ENCODE peak calls at places on chromosomes 3 and 15, in eight cellular contexts. J, Z, U, Y, G, N, M and H are unnamed samples.

GRCh38 chr3:135017494-135017893 is 222.4 kb downstream of the EPHB1 start:
- DNase-seq in Y (no peak), N (peak; percentile 61), G (no peak), Z (no peak), U (no peak), J (peak; percentile 52), M (no peak), H (no peak)

GRCh38 chr15:25775317-25775912 is 87.7 kb downstream of the ATP10A start:
- DNase-seq in Z (peak; percentile 53), Y (peak; percentile 81), N (no peak), M (no peak), J (no peak), U (peak; percentile 82), G (no peak), H (peak; percentile 85)

GRCh38 chr15:33934896-33935295 is 33.4 kb upstream of the CHRM5 start:
- DNase-seq in G (no peak), N (no peak), Y (no peak), Z (no peak), U (peak; percentile 16), J (no peak), M (no peak), H (no peak)

GRCh38 chr3:127114337-127115070 is 78.4 kb upstream of the PRR23E start:
- DNase-seq in U (no peak), J (no peak), Z (no peak), N (peak; percentile 1), G (no peak), Y (no peak), M (no peak), H (no peak)

GRCh38 chr15:97196066-97197027 is 764.2 kb upstream of the ARRDC4 start:
- DNase-seq in Z (no peak), U (no peak), J (no peak), Y (no peak), N (no peak), G (no peak), M (no peak), H (no peak)

GRCh38 chr3:197750396-197750831 is 731 bp downstream of the FYTTD1 start:
- DNase-seq in Y (peak; percentile 83), G (peak; percentile 70), M (peak; percentile 72), U (peak; percentile 69), J (peak; percentile 86), N (peak; percentile 82), Z (peak; percentile 72), H (peak; percentile 68)

GRCh38 chr15:42118650-42119531 is 24.5 kb upstream of the PLA2G4D start:
- DNase-seq in U (no peak), N (no peak), J (no peak), M (no peak), Z (peak; percentile 45), G (peak; percentile 71), Y (no peak), H (no peak)

GRCh38 chr3:178859386-178859785 is 212.2 kb downstream of the ZMAT3 start:
- DNase-seq in U (no peak), G (no peak), Z (no peak), N (no peak), J (no peak), M (no peak), Y (no peak), H (no peak)

GRCh38 chr3:47017504-47018268 is 38.2 kb downstream of the NBEAL2 start:
- DNase-seq in Y (no peak), U (peak; percentile 26), N (peak; percentile 55), Z (peak; percentile 19), J (no peak), G (no peak), M (no peak), H (no peak)

GRCh38 chr3:50627407-50628051 is 10.6 kb downstream of the MAPKAPK3 start:
- DNase-seq in Y (peak; percentile 95), J (peak; percentile 81), M (no peak), N (peak; percentile 98), Z (peak; percentile 35), G (no peak), U (peak; percentile 69), H (peak; percentile 82)

GRCh38 chr3:57221883-57222282 is 5.6 kb upstream of the APPL1 start:
- DNase-seq in M (no peak), N (no peak), U (peak; percentile 28), J (no peak), Y (no peak), G (no peak), Z (peak; percentile 58), H (no peak)

GRCh38 chr15:100682468-100682867 is 80.1 kb downstream of the ASB7 start:
- DNase-seq in Z (no peak), N (no peak), U (no peak), M (no peak), J (no peak), Y (no peak), G (no peak), H (no peak)

GRCh38 chr3:86937306-86937791 is 53.6 kb downstream of the VGLL3 start:
- DNase-seq in N (no peak), M (no peak), G (no peak), Y (no peak), Z (peak; percentile 84), U (peak; percentile 92), J (no peak), H (peak; percentile 72)

GRCh38 chr3:11566916-11567315 is 76.8 kb downstream of the VGLL4 start:
- DNase-seq in Z (no peak), M (no peak), U (no peak), N (no peak), Y (no peak), G (no peak), J (no peak), H (no peak)

GRCh38 chr15:65980824-65981456 is 111.6 kb downstream of the RAB11A start:
- DNase-seq in G (peak; percentile 72), U (peak; percentile 79), J (peak; percentile 68), Y (peak; percentile 63), Z (peak; percentile 89), M (peak; percentile 48), N (peak; percentile 70), H (peak; percentile 59)

GRCh38 chr3:137099336-137099735 is 141.6 kb downstream of the IL20RB start:
- DNase-seq in U (no peak), M (no peak), Z (no peak), G (no peak), Y (no peak), N (no peak), J (no peak), H (no peak)

GRCh38 chr3:172512363-172512762 is 10.9 kb downstream of the TNFSF10 start:
- DNase-seq in J (peak; percentile 84), Y (peak; percentile 72), M (peak; percentile 71), Z (peak; percentile 93), G (peak; percentile 66), U (no peak), N (peak; percentile 85), H (peak; percentile 68)

GRCh38 chr15:40930430-40931299 is 1.5 kb downstream of the DLL4 start:
- DNase-seq in G (peak; percentile 81), J (peak; percentile 69), Y (peak; percentile 74), M (peak; percentile 67), U (peak; percentile 51), N (peak; percentile 54), Z (peak; percentile 47), H (no peak)

GRCh38 chr3:136546718-136547117 is 205.5 kb downstream of the STAG1 start:
- DNase-seq in M (no peak), G (no peak), Z (peak; percentile 21), J (no peak), Y (no peak), U (peak; percentile 22), N (no peak), H (no peak)

GRCh38 chr3:162224736-162225135 is 728.1 kb downstream of the OTOL1 start:
- DNase-seq in N (no peak), M (no peak), U (peak; percentile 22), J (no peak), Y (no peak), Z (peak; percentile 26), G (no peak), H (no peak)

GRCh38 chr15:63494406-63494805 is 10.0 kb upstream of the USP3 start:
- DNase-seq in G (no peak), Y (no peak), M (no peak), J (no peak), U (no peak), Z (no peak), N (no peak), H (no peak)

GRCh38 chr3:43894176-43895049 is 203.7 kb downstream of the ABHD5 start:
- DNase-seq in Z (peak; percentile 87), N (no peak), G (peak; percentile 20), M (no peak), Y (peak; percentile 57), J (peak; percentile 64), U (peak; percentile 68), H (no peak)

GRCh38 chr3:183148056-183148455 is 14.5 kb downstream of the LAMP3 start:
- DNase-seq in Y (no peak), J (no peak), U (peak; percentile 66), N (no peak), G (no peak), M (no peak), Z (peak; percentile 73), H (no peak)

GRCh38 chr15:77540346-77541060 is 92.2 kb downstream of the LINGO1 start:
- DNase-seq in U (no peak), N (no peak), J (no peak), Z (no peak), Y (no peak), G (no peak), M (no peak), H (no peak)

GRCh38 chr3:101903426-101903825 is 54.1 kb downstream of the NFKBIZ start:
- DNase-seq in N (no peak), Y (no peak), G (no peak), Z (peak; percentile 15), J (no peak), U (peak; percentile 55), M (no peak), H (no peak)

GRCh38 chr15:31892513-31892912 is 137.8 kb upstream of the CHRNA7 start:
- DNase-seq in Y (no peak), Z (no peak), J (no peak), U (no peak), N (no peak), M (no peak), G (no peak), H (no peak)
- H3K4me3 ChIP-seq in Y (no peak overlapping the region), Z (no peak overlapping the region), J (no peak overlapping the region), U (no peak overlapping the region), N (no peak overlapping the region), M (no peak overlapping the region), G (no peak overlapping the region), H (no peak overlapping the region)

GRCh38 chr3:66572938-66573710 is 72.3 kb upstream of the LRIG1 start:
- DNase-seq in U (no peak), M (no peak), J (no peak), N (no peak), Z (no peak), Y (no peak), G (no peak), H (no peak)
- TF ChIP-seq CTCF in U (peak; percentile 10), M (no peak), J (no peak), N (no peak), Z (peak; percentile 32), Y (peak; percentile 4), G (no peak), H (no peak)

GRCh38 chr15:57555270-57555669 is 36.4 kb upstream of the MYZAP start:
- DNase-seq in N (no peak), M (no peak), Y (no peak), Z (no peak), J (no peak), G (no peak), U (peak; percentile 41), H (no peak)
- H3K36me3 ChIP-seq in N (no peaks in the 10 kb centered on the region), M (no peaks in the 10 kb centered on the region), Y (no peaks in the 10 kb centered on the region), Z (peaks cover 14% of the 10 kb centered on the region), J (no peaks in the 10 kb centered on the region), G (no peaks in the 10 kb centered on the region), U (no peaks in the 10 kb centered on the region), H (no peaks in the 10 kb centered on the region)

DNA sequence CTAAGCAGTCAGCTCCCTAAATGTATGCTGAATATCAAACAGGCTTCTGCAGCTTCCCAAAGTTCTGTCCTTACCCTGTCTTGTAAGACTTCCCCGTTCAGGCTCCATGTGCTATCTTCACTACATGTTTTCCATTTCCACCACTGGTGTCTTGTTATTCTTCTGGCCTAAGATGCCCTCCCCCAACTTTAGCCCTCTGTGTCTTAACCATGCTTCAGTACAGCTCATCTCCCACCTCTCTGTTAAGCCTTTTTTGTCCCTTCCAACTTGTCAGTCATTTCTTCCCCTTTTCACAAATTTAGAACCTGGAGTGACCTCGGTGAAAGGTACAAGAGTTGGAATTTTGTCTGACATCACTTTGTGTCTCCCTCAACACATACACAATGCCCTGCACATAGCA is 151.7 kb upstream of the TBL1XR1 start:
- DNase-seq in J (no peak), N (no peak), Y (no peak), G (no peak), Z (no peak), U (no peak), M (no peak), H (no peak)
- H3K4me3 ChIP-seq in J (no peak overlapping the region), N (no peak overlapping the region), Y (no peak overlapping the region), G (no peak overlapping the region), Z (no peak overlapping the region), U (no peak overlapping the region), M (no peak overlapping the region), H (no peak overlapping the region)